ENCODE peak calls at places on chromosomes 6 and 20, in five cellular contexts. One of them, this sample, is unnamed.

GRCh38 chr20:50223321-50223995 is 32.8 kb downstream of the CEBPB start:
- DNase-seq in HT1080: no peak
- DNase-seq in neural crest cell: no peak
- DNase-seq in stimulated activated CD4-positive, alpha-beta T cell treated with anti-CD3 and anti-CD28 coated beads, Interleukin-4, amount 100 ng/mL, for 48 hours: no peak
- DNase-seq in myocyte: peak
- DNase-seq in this sample: no peak

GRCh38 chr6:10643214-10643641 is 51.2 kb downstream of the C6orf52 start:
- DNase-seq in HT1080: no peak
- DNase-seq in neural crest cell: no peak
- DNase-seq in stimulated activated CD4-positive, alpha-beta T cell treated with anti-CD3 and anti-CD28 coated beads, Interleukin-4, amount 100 ng/mL, for 48 hours: no peak
- DNase-seq in myocyte: no peak
- DNase-seq in this sample: no peak

GRCh38 chr6:10522929-10523573 is 1.9 kb downstream of the GCNT2 start:
- DNase-seq in stimulated activated CD4-positive, alpha-beta T cell treated with anti-CD3 and anti-CD28 coated beads, Interleukin-4, amount 100 ng/mL, for 48 hours: no peak
- DNase-seq in neural crest cell: no peak
- DNase-seq in HT1080: no peak
- DNase-seq in myocyte: no peak
- DNase-seq in this sample: no peak

GRCh38 chr6:159151266-159151855 is 17.8 kb upstream of the FNDC1 start:
- DNase-seq in HT1080: peak
- DNase-seq in myocyte: peak
- DNase-seq in stimulated activated CD4-positive, alpha-beta T cell treated with anti-CD3 and anti-CD28 coated beads, Interleukin-4, amount 100 ng/mL, for 48 hours: peak
- DNase-seq in neural crest cell: peak
- DNase-seq in this sample: peak

GRCh38 chr6:100228437-100229424 is 234.7 kb upstream of the MCHR2 start:
- DNase-seq in myocyte: peak
- DNase-seq in HT1080: peak
- DNase-seq in neural crest cell: peak
- DNase-seq in stimulated activated CD4-positive, alpha-beta T cell treated with anti-CD3 and anti-CD28 coated beads, Interleukin-4, amount 100 ng/mL, for 48 hours: peak
- DNase-seq in this sample: peak

GRCh38 chr6:47355496-47355895 is 45.8 kb upstream of the TNFRSF21 start:
- DNase-seq in HT1080: no peak
- DNase-seq in myocyte: no peak
- DNase-seq in stimulated activated CD4-positive, alpha-beta T cell treated with anti-CD3 and anti-CD28 coated beads, Interleukin-4, amount 100 ng/mL, for 48 hours: no peak
- DNase-seq in neural crest cell: no peak
- DNase-seq in this sample: no peak

GRCh38 chr6:124742971-124743370 is 219.3 kb upstream of the RNF217 start:
- DNase-seq in stimulated activated CD4-positive, alpha-beta T cell treated with anti-CD3 and anti-CD28 coated beads, Interleukin-4, amount 100 ng/mL, for 48 hours: no peak
- DNase-seq in myocyte: peak
- DNase-seq in HT1080: peak
- DNase-seq in neural crest cell: no peak
- DNase-seq in this sample: no peak

GRCh38 chr6:21666788-21667681 is 73.5 kb downstream of the SOX4 start:
- DNase-seq in stimulated activated CD4-positive, alpha-beta T cell treated with anti-CD3 and anti-CD28 coated beads, Interleukin-4, amount 100 ng/mL, for 48 hours: no peak
- DNase-seq in neural crest cell: peak
- DNase-seq in myocyte: no peak
- DNase-seq in HT1080: no peak
- DNase-seq in this sample: no peak

GRCh38 chr6:2939315-2940009 is 31.9 kb downstream of the SERPINB6 start:
- DNase-seq in myocyte: no peak
- DNase-seq in stimulated activated CD4-positive, alpha-beta T cell treated with anti-CD3 and anti-CD28 coated beads, Interleukin-4, amount 100 ng/mL, for 48 hours: no peak
- DNase-seq in HT1080: no peak
- DNase-seq in neural crest cell: no peak
- DNase-seq in this sample: no peak

GRCh38 chr6:100468013-100468622 is 3.4 kb upstream of the SIM1 start:
- DNase-seq in neural crest cell: no peak
- DNase-seq in myocyte: no peak
- DNase-seq in stimulated activated CD4-positive, alpha-beta T cell treated with anti-CD3 and anti-CD28 coated beads, Interleukin-4, amount 100 ng/mL, for 48 hours: no peak
- DNase-seq in HT1080: no peak
- DNase-seq in this sample: no peak

GRCh38 chr6:8080338-8081151 is 16.4 kb upstream of the BLOC1S5 start:
- DNase-seq in stimulated activated CD4-positive, alpha-beta T cell treated with anti-CD3 and anti-CD28 coated beads, Interleukin-4, amount 100 ng/mL, for 48 hours: no peak
- DNase-seq in neural crest cell: no peak
- DNase-seq in HT1080: peak
- DNase-seq in myocyte: no peak
- DNase-seq in this sample: no peak

GRCh38 chr6:136761227-136761922 is 30.9 kb downstream of the MAP3K5 start:
- DNase-seq in HT1080: no peak
- DNase-seq in myocyte: peak
- DNase-seq in neural crest cell: no peak
- DNase-seq in stimulated activated CD4-positive, alpha-beta T cell treated with anti-CD3 and anti-CD28 coated beads, Interleukin-4, amount 100 ng/mL, for 48 hours: no peak
- DNase-seq in this sample: no peak

GRCh38 chr6:99603421-99604160 is 3.0 kb upstream of the PRDM13 start:
- DNase-seq in neural crest cell: no peak
- DNase-seq in HT1080: no peak
- DNase-seq in stimulated activated CD4-positive, alpha-beta T cell treated with anti-CD3 and anti-CD28 coated beads, Interleukin-4, amount 100 ng/mL, for 48 hours: no peak
- DNase-seq in myocyte: peak
- DNase-seq in this sample: peak

GRCh38 chr20:5056801-5057599 is 55.7 kb upstream of the SLC23A2 start:
- DNase-seq in myocyte: peak
- DNase-seq in neural crest cell: peak
- DNase-seq in HT1080: peak
- DNase-seq in stimulated activated CD4-positive, alpha-beta T cell treated with anti-CD3 and anti-CD28 coated beads, Interleukin-4, amount 100 ng/mL, for 48 hours: peak
- DNase-seq in this sample: peak

GRCh38 chr20:61361501-61361900 is 109.4 kb downstream of the CDH4 start:
- DNase-seq in HT1080: no peak
- DNase-seq in neural crest cell: no peak
- DNase-seq in myocyte: no peak
- DNase-seq in stimulated activated CD4-positive, alpha-beta T cell treated with anti-CD3 and anti-CD28 coated beads, Interleukin-4, amount 100 ng/mL, for 48 hours: no peak
- DNase-seq in this sample: no peak

GRCh38 chr6:32189082-32189741 is 790 bp downstream of the PBX2 start:
- DNase-seq in myocyte: no peak
- DNase-seq in HT1080: no peak
- DNase-seq in stimulated activated CD4-positive, alpha-beta T cell treated with anti-CD3 and anti-CD28 coated beads, Interleukin-4, amount 100 ng/mL, for 48 hours: no peak
- DNase-seq in neural crest cell: no peak
- DNase-seq in this sample: no peak

GRCh38 chr20:50728981-50729874 is 2.2 kb upstream of the PARD6B start:
- DNase-seq in myocyte: no peak
- DNase-seq in stimulated activated CD4-positive, alpha-beta T cell treated with anti-CD3 and anti-CD28 coated beads, Interleukin-4, amount 100 ng/mL, for 48 hours: no peak
- DNase-seq in HT1080: no peak
- DNase-seq in neural crest cell: no peak
- DNase-seq in this sample: no peak

GRCh38 chr20:60220655-60221054 is 262.4 kb downstream of the CDH26 start:
- DNase-seq in stimulated activated CD4-positive, alpha-beta T cell treated with anti-CD3 and anti-CD28 coated beads, Interleukin-4, amount 100 ng/mL, for 48 hours: no peak
- DNase-seq in HT1080: no peak
- DNase-seq in myocyte: no peak
- DNase-seq in neural crest cell: no peak
- DNase-seq in this sample: no peak

GRCh38 chr6:39865011-39865888 is 69.0 kb downstream of the MOCS1 start:
- DNase-seq in stimulated activated CD4-positive, alpha-beta T cell treated with anti-CD3 and anti-CD28 coated beads, Interleukin-4, amount 100 ng/mL, for 48 hours: peak
- DNase-seq in HT1080: peak
- DNase-seq in myocyte: peak
- DNase-seq in neural crest cell: peak
- DNase-seq in this sample: peak

GRCh38 chr6:8645212-8645611 is 209.9 kb upstream of the SLC35B3 start:
- DNase-seq in HT1080: no peak
- DNase-seq in stimulated activated CD4-positive, alpha-beta T cell treated with anti-CD3 and anti-CD28 coated beads, Interleukin-4, amount 100 ng/mL, for 48 hours: no peak
- DNase-seq in neural crest cell: no peak
- DNase-seq in myocyte: no peak
- DNase-seq in this sample: no peak

GRCh38 chr20:5040345-5040744 is 39.0 kb upstream of the SLC23A2 start:
- DNase-seq in neural crest cell: no peak
- DNase-seq in stimulated activated CD4-positive, alpha-beta T cell treated with anti-CD3 and anti-CD28 coated beads, Interleukin-4, amount 100 ng/mL, for 48 hours: no peak
- DNase-seq in myocyte: no peak
- DNase-seq in HT1080: no peak
- DNase-seq in this sample: no peak

GRCh38 chr20:52493177-52493711 is 301.7 kb upstream of the ZFP64 start:
- DNase-seq in stimulated activated CD4-positive, alpha-beta T cell treated with anti-CD3 and anti-CD28 coated beads, Interleukin-4, amount 100 ng/mL, for 48 hours: no peak
- DNase-seq in myocyte: peak
- DNase-seq in neural crest cell: no peak
- DNase-seq in HT1080: peak
- DNase-seq in this sample: no peak

This sample was measured in stimulated activated effector memory CD8-positive, alpha-beta T cell treated with anti-CD3 and anti-CD28 coated beads, Interleukin-12 subunit alpha, Interleukin-12 subunit beta, amount 100 ng/mL, for 72 hours.